ENCODE peak calls at places on chromosomes 12 and 14, in five cellular contexts. J is pancreas, E is Kasumi-1, L is NB4, D is fibroblast of pulmonary artery. V is an unnamed sample.

GRCh38 chr14:58755026-58755929 is 117.5 kb downstream of the DACT1 start:
- DNase-seq in D (no peak), J (no peak), E (no peak), L (no peak), V (no peak)

GRCh38 chr12:40971911-40972310 is 216.2 kb upstream of the PDZRN4 start:
- DNase-seq in J (no peak), E (no peak), D (no peak), L (no peak), V (no peak)

GRCh38 chr12:51942501-51943000 is 8.9 kb upstream of the ACVR1B start:
- DNase-seq in J (no peak), E (no peak), L (no peak), D (no peak), V (no peak)

GRCh38 chr12:6868211-6869048 is 1.1 kb downstream of the TPI1 start:
- DNase-seq in D (no peak), L (peak), E (peak), J (no peak), V (peak)

GRCh38 chr12:121580959-121581680 is at the start of gene KDM2B:
- DNase-seq in J (no peak), L (peak), E (no peak), D (peak), V (no peak)

GRCh38 chr12:54159140-54159539 is 29.6 kb downstream of the SMUG1 start:
- DNase-seq in D (no peak), L (no peak), E (no peak), J (peak), V (no peak)

GRCh38 chr12:116559080-116559329 is 176 bp upstream of the MAP1LC3B2 start:
- DNase-seq in D (no peak), E (peak), L (peak), J (no peak), V (no peak)

GRCh38 chr14:88866305-88866704 is 41.9 kb downstream of the TTC8 start:
- DNase-seq in L (no peak), E (no peak), J (no peak), D (no peak), V (no peak)

GRCh38 chr12:24230061-24230460 is 280.6 kb upstream of the SOX5 start:
- DNase-seq in L (no peak), D (no peak), E (no peak), J (no peak), V (no peak)

GRCh38 chr12:1660304-1661187 is 30.3 kb upstream of the ADIPOR2 start:
- DNase-seq in D (peak), L (peak), E (no peak), J (peak), V (peak)

GRCh38 chr12:80032967-80033366 is 66.4 kb upstream of the OTOGL start:
- DNase-seq in D (peak), E (no peak), L (no peak), J (no peak), V (no peak)

GRCh38 chr14:76011959-76012802 is 26.6 kb downstream of the IFT43 start:
- DNase-seq in E (no peak), D (peak), L (no peak), J (no peak), V (no peak)

V was measured in gastrocnemius medialis.